ENCODE peak calls at places on chromosomes 16 and 17, in five cellular contexts. One of them, this sample, is unnamed. For H3K27me3, the result is how much of the 10 kb centered on the place peaks cover.

GRCh38 chr16:6955303-6955702 is 377.3 kb upstream of the RBFOX1 start:
- DNase-seq in prostate gland: no peak
- DNase-seq in CD8-positive, alpha-beta T cell: no peak
- DNase-seq in psoas muscle: no peak
- DNase-seq in endothelial cell of umbilical vein: no peak
- DNase-seq in this sample: no peak

GRCh38 chr16:69451166-69451565 is 26.7 kb downstream of the CYB5B start:
- DNase-seq in prostate gland: no peak
- DNase-seq in CD8-positive, alpha-beta T cell: no peak
- DNase-seq in psoas muscle: no peak
- DNase-seq in endothelial cell of umbilical vein: no peak
- DNase-seq in this sample: no peak

GRCh38 chr17:47221154-47221553 is 12.0 kb downstream of the MYL4 start:
- DNase-seq in prostate gland: no peak
- DNase-seq in CD8-positive, alpha-beta T cell: no peak
- DNase-seq in psoas muscle: no peak
- DNase-seq in endothelial cell of umbilical vein: no peak
- DNase-seq in this sample: no peak

GRCh38 chr16:12752159-12752558 is 51.5 kb downstream of the CPPED1 start:
- DNase-seq in prostate gland: no peak
- DNase-seq in CD8-positive, alpha-beta T cell: no peak
- DNase-seq in psoas muscle: no peak
- DNase-seq in endothelial cell of umbilical vein: no peak
- DNase-seq in this sample: no peak

GRCh38 chr17:27497696-27498095 is 41.4 kb downstream of the KSR1 start:
- DNase-seq in prostate gland: peak
- DNase-seq in CD8-positive, alpha-beta T cell: no peak
- DNase-seq in psoas muscle: no peak
- DNase-seq in endothelial cell of umbilical vein: no peak
- DNase-seq in this sample: no peak

GRCh38 chr17:8057691-8058114 is 18.8 kb downstream of the ALOX15B start:
- DNase-seq in prostate gland: peak
- DNase-seq in CD8-positive, alpha-beta T cell: peak
- DNase-seq in psoas muscle: no peak
- DNase-seq in endothelial cell of umbilical vein: peak
- DNase-seq in this sample: peak

GRCh38 chr17:78980624-78980972 is 875 bp upstream of the LGALS3BP start:
- DNase-seq in prostate gland: no peak
- DNase-seq in CD8-positive, alpha-beta T cell: no peak
- DNase-seq in psoas muscle: no peak
- DNase-seq in endothelial cell of umbilical vein: no peak
- DNase-seq in this sample: no peak

GRCh38 chr16:56401482-56401881 is 23.9 kb downstream of the AMFR start:
- DNase-seq in prostate gland: no peak
- DNase-seq in CD8-positive, alpha-beta T cell: no peak
- DNase-seq in psoas muscle: peak
- DNase-seq in endothelial cell of umbilical vein: no peak
- DNase-seq in this sample: no peak

GRCh38 chr16:57383276-57384247 is 11.3 kb downstream of the CX3CL1 start:
- DNase-seq in prostate gland: peak
- DNase-seq in CD8-positive, alpha-beta T cell: no peak
- DNase-seq in psoas muscle: no peak
- DNase-seq in endothelial cell of umbilical vein: no peak
- DNase-seq in this sample: peak

GRCh38 chr17:71934520-71934919 is 186.3 kb upstream of the SOX9 start:
- DNase-seq in prostate gland: no peak
- DNase-seq in CD8-positive, alpha-beta T cell: no peak
- DNase-seq in psoas muscle: no peak
- DNase-seq in endothelial cell of umbilical vein: no peak
- DNase-seq in this sample: no peak

GRCh38 chr16:72104905-72105304 is 11.3 kb downstream of the DHX38 start:
- DNase-seq in prostate gland: no peak
- DNase-seq in CD8-positive, alpha-beta T cell: no peak
- DNase-seq in psoas muscle: no peak
- DNase-seq in endothelial cell of umbilical vein: no peak
- DNase-seq in this sample: no peak

GRCh38 chr17:16212793-16213192 is 2.5 kb downstream of the NCOR1 start:
- DNase-seq in prostate gland: no peak
- DNase-seq in CD8-positive, alpha-beta T cell: no peak
- DNase-seq in psoas muscle: no peak
- DNase-seq in endothelial cell of umbilical vein: no peak
- DNase-seq in this sample: no peak

GRCh38 chr17:82737981-82738877 is 2.8 kb downstream of the FN3K start:
- DNase-seq in prostate gland: no peak
- DNase-seq in CD8-positive, alpha-beta T cell: no peak
- DNase-seq in psoas muscle: peak
- DNase-seq in endothelial cell of umbilical vein: no peak
- DNase-seq in this sample: no peak

GRCh38 chr17:51351890-51352289 is 91.5 kb downstream of the UTP18 start:
- DNase-seq in prostate gland: peak
- DNase-seq in CD8-positive, alpha-beta T cell: no peak
- DNase-seq in psoas muscle: no peak
- DNase-seq in endothelial cell of umbilical vein: no peak
- DNase-seq in this sample: no peak

GRCh38 chr16:55672471-55672870 is 16.7 kb downstream of the SLC6A2 start:
- DNase-seq in prostate gland: no peak
- DNase-seq in CD8-positive, alpha-beta T cell: no peak
- DNase-seq in psoas muscle: peak
- DNase-seq in endothelial cell of umbilical vein: no peak
- DNase-seq in this sample: peak

GRCh38 chr16:3256876-3257465 is 538 bp upstream of the MEFV start:
- DNase-seq in prostate gland: no peak
- DNase-seq in CD8-positive, alpha-beta T cell: no peak
- DNase-seq in psoas muscle: no peak
- DNase-seq in endothelial cell of umbilical vein: no peak
- DNase-seq in this sample: peak

GRCh38 chr16:1876468-1876867 is 4.5 kb upstream of the MEIOB start:
- DNase-seq in prostate gland: no peak
- DNase-seq in CD8-positive, alpha-beta T cell: no peak
- DNase-seq in psoas muscle: peak
- DNase-seq in endothelial cell of umbilical vein: no peak
- DNase-seq in this sample: no peak

GRCh38 chr17:1078062-1078711 is 81.3 kb downstream of the TIMM22 start:
- DNase-seq in prostate gland: no peak
- DNase-seq in CD8-positive, alpha-beta T cell: no peak
- DNase-seq in psoas muscle: peak
- DNase-seq in endothelial cell of umbilical vein: no peak
- DNase-seq in this sample: no peak

GRCh38 chr17:15498107-15498506 is 30.7 kb upstream of the CDRT4 start:
- DNase-seq in prostate gland: no peak
- DNase-seq in CD8-positive, alpha-beta T cell: no peak
- DNase-seq in psoas muscle: no peak
- DNase-seq in endothelial cell of umbilical vein: no peak
- DNase-seq in this sample: no peak

GRCh38 chr17:36728030-36728991 is 126.9 kb downstream of the MRM1 start:
- DNase-seq in prostate gland: no peak
- DNase-seq in CD8-positive, alpha-beta T cell: no peak
- DNase-seq in psoas muscle: no peak
- DNase-seq in endothelial cell of umbilical vein: no peak
- DNase-seq in this sample: no peak

GRCh38 chr16:75038036-75038959 is 39.5 kb downstream of the ZNRF1 start:
- DNase-seq in prostate gland: no peak
- DNase-seq in CD8-positive, alpha-beta T cell: no peak
- DNase-seq in psoas muscle: no peak
- DNase-seq in endothelial cell of umbilical vein: no peak
- DNase-seq in this sample: peak

GRCh38 chr16:75042423-75043174 is 43.8 kb downstream of the ZNRF1 start:
- DNase-seq in prostate gland: no peak
- DNase-seq in CD8-positive, alpha-beta T cell: no peak
- DNase-seq in psoas muscle: no peak
- DNase-seq in endothelial cell of umbilical vein: no peak
- DNase-seq in this sample: no peak

GRCh38 chr16:75043175-75043937 is 44.5 kb downstream of the ZNRF1 start:
- DNase-seq in prostate gland: no peak
- DNase-seq in CD8-positive, alpha-beta T cell: no peak
- DNase-seq in psoas muscle: no peak
- DNase-seq in endothelial cell of umbilical vein: peak
- DNase-seq in this sample: no peak

GRCh38 chr16:75035410-75035968 is 36.7 kb downstream of the ZNRF1 start:
- DNase-seq in prostate gland: no peak
- DNase-seq in CD8-positive, alpha-beta T cell: no peak
- DNase-seq in psoas muscle: no peak
- DNase-seq in endothelial cell of umbilical vein: no peak
- DNase-seq in this sample: no peak

DNA sequence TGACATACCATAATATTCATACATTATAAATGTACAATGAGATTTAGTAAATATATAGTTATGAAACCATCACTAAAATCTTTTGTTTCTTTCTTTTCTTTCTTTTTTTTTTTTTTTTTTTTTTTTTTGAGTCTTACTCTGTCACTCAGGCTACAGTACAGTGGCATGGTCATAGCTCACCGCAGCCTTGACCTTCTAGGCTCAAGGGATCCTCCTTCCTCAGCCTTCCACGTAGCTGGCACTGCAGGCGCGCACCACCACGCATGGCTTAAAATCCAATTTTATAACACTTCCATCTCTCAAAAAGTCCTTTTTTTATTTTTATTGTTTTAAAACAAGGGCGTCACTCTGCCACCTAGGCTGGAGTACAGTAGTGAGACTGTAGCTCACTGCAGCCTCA is 41.1 kb downstream of the ZNRF1 start:
- DNase-seq in prostate gland: no peak
- DNase-seq in CD8-positive, alpha-beta T cell: no peak
- DNase-seq in psoas muscle: no peak
- DNase-seq in endothelial cell of umbilical vein: no peak
- DNase-seq in this sample: no peak
- H3K27ac ChIP-seq in prostate gland: no peak
- H3K27ac ChIP-seq in CD8-positive, alpha-beta T cell: no peak
- H3K27ac ChIP-seq in psoas muscle: no peak
- H3K27ac ChIP-seq in endothelial cell of umbilical vein: no peak
- H3K27ac ChIP-seq in this sample: no peak

DNA sequence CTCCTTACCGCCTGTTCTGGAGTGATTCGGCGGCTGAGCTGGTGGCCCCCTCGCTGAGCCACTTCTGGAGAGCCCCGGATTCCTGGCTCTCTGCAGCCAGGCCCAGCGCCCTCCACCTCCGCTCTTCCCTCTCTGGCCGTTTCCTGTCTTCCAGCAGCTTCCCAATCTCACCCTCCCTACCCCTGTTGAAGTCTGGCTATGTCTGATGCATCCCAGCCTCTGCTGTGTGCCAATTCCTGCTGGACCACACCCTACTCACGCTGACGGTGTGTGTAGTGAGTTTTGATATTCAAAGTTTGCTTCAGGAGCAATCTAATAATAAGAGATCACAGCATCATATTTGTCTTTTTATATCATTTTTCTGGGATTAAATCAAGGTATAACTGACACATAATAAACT is 9.4 kb downstream of the CD300LD start:
- DNase-seq in prostate gland: no peak
- DNase-seq in CD8-positive, alpha-beta T cell: no peak
- DNase-seq in psoas muscle: no peak
- DNase-seq in endothelial cell of umbilical vein: no peak
- DNase-seq in this sample: no peak
- H3K27me3 ChIP-seq in prostate gland: under half
- H3K27me3 ChIP-seq in CD8-positive, alpha-beta T cell: under half
- H3K27me3 ChIP-seq in psoas muscle: under half
- H3K27me3 ChIP-seq in endothelial cell of umbilical vein: under half
- H3K27me3 ChIP-seq in this sample: under half

GRCh38 chr16:53588081-53588648 is 85.2 kb upstream of the AKTIP start:
- DNase-seq in prostate gland: no peak
- DNase-seq in CD8-positive, alpha-beta T cell: no peak
- DNase-seq in psoas muscle: no peak
- DNase-seq in endothelial cell of umbilical vein: no peak
- DNase-seq in this sample: no peak
- H3K27ac ChIP-seq in prostate gland: no peak
- H3K27ac ChIP-seq in CD8-positive, alpha-beta T cell: no peak
- H3K27ac ChIP-seq in psoas muscle: no peak
- H3K27ac ChIP-seq in endothelial cell of umbilical vein: no peak
- H3K27ac ChIP-seq in this sample: no peak

DNA sequence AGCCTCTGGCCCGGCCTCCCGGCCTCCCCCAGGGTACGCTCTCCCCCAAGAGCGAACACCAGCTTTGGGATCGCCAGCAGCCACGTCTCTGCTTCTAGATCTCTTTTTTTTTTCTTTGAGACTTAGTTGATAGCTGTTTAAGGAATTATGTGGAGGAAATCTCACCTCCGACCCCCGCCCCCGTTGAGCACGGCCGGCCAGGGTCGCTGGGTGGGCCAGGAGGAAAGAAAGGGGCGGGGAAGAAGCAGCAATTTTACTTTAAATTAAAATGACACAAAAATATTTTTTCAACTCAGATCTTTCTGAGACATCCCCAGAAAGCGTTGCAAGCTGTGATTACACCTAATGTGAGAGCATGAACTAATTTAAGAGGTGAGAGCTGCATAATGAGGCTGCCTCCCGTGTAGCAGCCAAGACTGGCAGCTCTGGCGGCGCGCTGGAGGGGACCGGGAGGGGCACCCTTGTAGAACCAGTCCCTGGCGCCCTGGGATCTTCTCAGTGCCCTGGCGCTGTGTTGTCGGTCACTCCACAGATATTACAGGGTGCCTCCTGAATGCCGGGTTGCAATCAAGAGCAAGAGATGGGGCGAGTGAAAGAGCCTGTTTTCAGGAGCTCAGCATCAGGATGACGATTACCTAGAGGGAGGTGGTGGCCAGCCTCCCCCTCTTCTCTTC is 1.9 kb upstream of the CBLN1 start:
- DNase-seq in prostate gland: no peak
- DNase-seq in CD8-positive, alpha-beta T cell: no peak
- DNase-seq in psoas muscle: no peak
- DNase-seq in endothelial cell of umbilical vein: no peak
- DNase-seq in this sample: no peak
- H3K27me3 ChIP-seq in prostate gland: under half
- H3K27me3 ChIP-seq in CD8-positive, alpha-beta T cell: under half
- H3K27me3 ChIP-seq in psoas muscle: under half
- H3K27me3 ChIP-seq in endothelial cell of umbilical vein: under half
- H3K27me3 ChIP-seq in this sample: under half

DNA sequence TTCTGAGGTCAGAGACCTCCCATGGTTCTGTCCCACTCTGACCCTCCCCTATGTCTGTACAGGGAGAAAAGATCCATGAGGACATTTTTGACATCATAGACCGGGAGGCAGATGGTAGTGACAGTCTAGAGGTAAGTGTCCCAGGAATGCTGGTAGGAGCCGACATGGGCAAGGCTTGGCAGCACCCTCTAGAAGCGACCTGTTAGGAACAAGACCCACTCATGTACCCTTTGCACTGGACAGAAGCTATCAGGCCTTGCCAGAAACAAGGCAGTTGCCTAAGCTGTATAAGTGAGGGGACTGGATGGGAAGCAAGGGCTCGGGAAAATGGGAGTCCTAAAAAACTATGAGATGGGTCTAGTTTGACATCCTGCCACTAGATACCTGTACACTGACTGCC is 2.5 kb downstream of the TUBG1 start:
- DNase-seq in prostate gland: no peak
- DNase-seq in CD8-positive, alpha-beta T cell: no peak
- DNase-seq in psoas muscle: no peak
- DNase-seq in endothelial cell of umbilical vein: no peak
- DNase-seq in this sample: no peak
- H3K27ac ChIP-seq in prostate gland: no peak
- H3K27ac ChIP-seq in CD8-positive, alpha-beta T cell: no peak
- H3K27ac ChIP-seq in psoas muscle: no peak
- H3K27ac ChIP-seq in endothelial cell of umbilical vein: no peak
- H3K27ac ChIP-seq in this sample: no peak

This sample was measured in brain microvascular endothelial cell.